ENCODE peak calls at places on chromosomes 13 and 19, in five cellular contexts. One of them, this sample, is unnamed.
A peak's percentile ranks its signal among the peaks of the same experiment; 100 is the strongest.

GRCh38 chr13:110400786-110401533 is 93.9 kb downstream of the COL4A2 start:
- DNase-seq in A549: no peak
- DNase-seq in mesothelial cell of epicardium: no peak
- DNase-seq in sciatic nerve: no peak
- DNase-seq in SHP77: no peak
- DNase-seq in this sample: no peak

GRCh38 chr13:113763961-113764792 is 5.2 kb downstream of the TMEM255B start:
- DNase-seq in SHP77: peak; percentile 29
- DNase-seq in sciatic nerve: peak; percentile 51
- DNase-seq in mesothelial cell of epicardium: no peak
- DNase-seq in A549: no peak
- DNase-seq in this sample: no peak

GRCh38 chr13:31982540-31982939 is 49.0 kb upstream of the FRY start:
- DNase-seq in SHP77: peak; percentile 92
- DNase-seq in sciatic nerve: peak; percentile 68
- DNase-seq in mesothelial cell of epicardium: no peak
- DNase-seq in A549: peak; percentile 76
- DNase-seq in this sample: no peak

GRCh38 chr19:41426952-41427646 is at the start of gene B3GNT8:
- DNase-seq in A549: no peak
- DNase-seq in SHP77: peak; percentile 88
- DNase-seq in sciatic nerve: peak; percentile 90
- DNase-seq in mesothelial cell of epicardium: peak; percentile 65
- DNase-seq in this sample: peak; percentile 78

GRCh38 chr13:41561179-41561578 is 103.8 kb downstream of the RGCC start:
- DNase-seq in A549: no peak
- DNase-seq in SHP77: no peak
- DNase-seq in mesothelial cell of epicardium: no peak
- DNase-seq in sciatic nerve: no peak
- DNase-seq in this sample: no peak

GRCh38 chr19:1411255-1412191 is 4.1 kb downstream of the DAZAP1 start:
- DNase-seq in sciatic nerve: no peak
- DNase-seq in A549: no peak
- DNase-seq in SHP77: no peak
- DNase-seq in mesothelial cell of epicardium: no peak
- DNase-seq in this sample: no peak

GRCh38 chr13:59229401-59229800 is 934.3 kb downstream of the DIAPH3 start:
- DNase-seq in mesothelial cell of epicardium: no peak
- DNase-seq in sciatic nerve: no peak
- DNase-seq in A549: no peak
- DNase-seq in SHP77: no peak
- DNase-seq in this sample: no peak

GRCh38 chr19:32018014-32018413 is 327.4 kb upstream of the ZNF507 start:
- DNase-seq in sciatic nerve: no peak
- DNase-seq in A549: no peak
- DNase-seq in mesothelial cell of epicardium: no peak
- DNase-seq in SHP77: no peak
- DNase-seq in this sample: no peak

GRCh38 chr19:11381535-11382369 is 2.4 kb downstream of the EPOR start:
- DNase-seq in sciatic nerve: no peak
- DNase-seq in SHP77: no peak
- DNase-seq in mesothelial cell of epicardium: no peak
- DNase-seq in A549: peak; percentile 96
- DNase-seq in this sample: peak; percentile 81

This sample was measured in HEK293T.